ENCODE peak calls at places on chromosomes 13 and 19, in nine cellular contexts. U is CD8-positive, alpha-beta memory T cell; K is neural progenitor cell; R is body of pancreas; F is HL-60; N is OCI-LY7; Q is lower lobe of right lung; H is kidney; W is upper lobe of right lung. G is an unnamed sample.

GRCh38 chr13:51148952-51149573 is 38.0 kb upstream of the C13orf42 start:
- DNase-seq in H (no peak), U (no peak), R (peak), N (peak), Q (no peak), F (no peak), W (no peak), K (peak), G (peak)

GRCh38 chr19:47703301-47703700 is 9.9 kb upstream of the EHD2 start:
- DNase-seq in K (no peak), H (no peak), W (no peak), U (no peak), R (no peak), F (no peak), Q (no peak), N (no peak), G (no peak)

GRCh38 chr19:1266818-1267440 is 2.2 kb upstream of the CIRBP start:
- DNase-seq in Q (peak), K (peak), H (peak), W (peak), U (peak), F (peak), N (peak), R (peak), G (no peak)

GRCh38 chr19:40225440-40226305 is 816 bp downstream of the CCNP start:
- DNase-seq in H (no peak), N (no peak), W (no peak), U (no peak), K (no peak), R (no peak), Q (no peak), F (no peak), G (no peak)

GRCh38 chr13:113646921-113647340 is 11.1 kb downstream of the ATP4B start:
- DNase-seq in H (peak), Q (peak), W (peak), R (no peak), K (no peak), U (peak), F (no peak), N (no peak), G (no peak)

GRCh38 chr13:30616927-30617314 is 799 bp upstream of the USPL1 start:
- DNase-seq in Q (peak), N (peak), U (peak), K (peak), F (peak), W (no peak), R (peak), H (no peak), G (peak)

GRCh38 chr13:21668665-21669599 is 1.9 kb upstream of the FGF9 start:
- DNase-seq in W (peak), F (no peak), K (peak), R (peak), U (peak), N (peak), H (peak), Q (no peak), G (no peak)

GRCh38 chr13:63636231-63636993 is 2220.8 kb upstream of the PCDH20 start:
- DNase-seq in Q (no peak), F (no peak), U (no peak), N (no peak), K (no peak), W (no peak), H (no peak), R (no peak), G (no peak)

GRCh38 chr19:54209748-54210494 is 9.3 kb downstream of the RPS9 start:
- DNase-seq in W (peak), K (no peak), F (peak), N (no peak), Q (peak), H (peak), R (peak), U (peak), G (peak)

DNA sequence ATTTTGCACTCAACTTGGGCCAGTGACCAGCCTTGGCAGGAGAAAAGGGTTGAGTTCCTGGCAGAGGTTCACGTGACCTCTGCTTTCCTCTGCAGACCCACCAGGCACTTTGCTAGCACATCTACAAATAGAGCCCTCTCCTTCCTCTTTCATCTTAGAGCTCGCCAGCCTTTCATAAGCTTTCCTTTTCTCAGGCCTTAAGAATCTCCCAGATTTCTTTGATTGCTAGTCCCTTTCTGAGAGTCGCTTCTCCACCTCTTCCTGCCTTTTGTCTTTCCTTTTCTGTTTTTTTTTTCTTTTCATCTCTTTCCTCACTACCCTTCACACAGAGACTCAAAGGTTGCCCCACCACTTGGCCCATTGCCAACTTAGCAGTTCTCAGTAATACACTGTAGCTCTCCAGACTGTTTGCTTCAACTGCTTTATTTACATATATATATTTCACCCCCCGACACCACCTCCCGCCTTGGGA is 375.7 kb upstream of the SPRY2 start:
- DNase-seq in Q (no peak), H (no peak), N (no peak), W (peak), K (no peak), U (peak), F (peak), R (no peak), G (no peak)
- H3K27ac ChIP-seq in Q (no peak), H (no peak), N (no peak), W (no peak), K (no peak), U (no peak), F (no peak), R (no peak), G (no peak)

GRCh38 chr19:49579947-49580263 is 451 bp downstream of the NOSIP start:
- DNase-seq in F (no peak), N (peak), K (no peak), U (no peak), R (no peak), Q (no peak), H (no peak), W (no peak), G (no peak)

GRCh38 chr19:49583239-49583638 is 2.1 kb downstream of the PRRG2 start:
- DNase-seq in R (no peak), F (no peak), Q (no peak), H (no peak), K (no peak), U (no peak), W (no peak), N (no peak), G (no peak)

GRCh38 chr19:49579193-49579592 is 1.2 kb downstream of the NOSIP start:
- DNase-seq in K (no peak), Q (no peak), F (no peak), U (no peak), R (no peak), N (no peak), W (no peak), H (no peak), G (no peak)

GRCh38 chr19:49580264-49581006 is at the start of gene NOSIP:
- DNase-seq in N (peak), H (peak), U (peak), F (peak), W (peak), R (peak), K (peak), Q (peak), G (peak)

GRCh38 chr19:49581007-49581508 is at the start of gene PRRG2:
- DNase-seq in R (peak), W (peak), K (no peak), N (no peak), U (no peak), H (peak), Q (peak), F (no peak), G (peak)
- H3K27ac ChIP-seq in R (peak), W (peak), K (no peak), N (peak), U (peak), H (peak), Q (peak), F (peak), G (peak)

DNA sequence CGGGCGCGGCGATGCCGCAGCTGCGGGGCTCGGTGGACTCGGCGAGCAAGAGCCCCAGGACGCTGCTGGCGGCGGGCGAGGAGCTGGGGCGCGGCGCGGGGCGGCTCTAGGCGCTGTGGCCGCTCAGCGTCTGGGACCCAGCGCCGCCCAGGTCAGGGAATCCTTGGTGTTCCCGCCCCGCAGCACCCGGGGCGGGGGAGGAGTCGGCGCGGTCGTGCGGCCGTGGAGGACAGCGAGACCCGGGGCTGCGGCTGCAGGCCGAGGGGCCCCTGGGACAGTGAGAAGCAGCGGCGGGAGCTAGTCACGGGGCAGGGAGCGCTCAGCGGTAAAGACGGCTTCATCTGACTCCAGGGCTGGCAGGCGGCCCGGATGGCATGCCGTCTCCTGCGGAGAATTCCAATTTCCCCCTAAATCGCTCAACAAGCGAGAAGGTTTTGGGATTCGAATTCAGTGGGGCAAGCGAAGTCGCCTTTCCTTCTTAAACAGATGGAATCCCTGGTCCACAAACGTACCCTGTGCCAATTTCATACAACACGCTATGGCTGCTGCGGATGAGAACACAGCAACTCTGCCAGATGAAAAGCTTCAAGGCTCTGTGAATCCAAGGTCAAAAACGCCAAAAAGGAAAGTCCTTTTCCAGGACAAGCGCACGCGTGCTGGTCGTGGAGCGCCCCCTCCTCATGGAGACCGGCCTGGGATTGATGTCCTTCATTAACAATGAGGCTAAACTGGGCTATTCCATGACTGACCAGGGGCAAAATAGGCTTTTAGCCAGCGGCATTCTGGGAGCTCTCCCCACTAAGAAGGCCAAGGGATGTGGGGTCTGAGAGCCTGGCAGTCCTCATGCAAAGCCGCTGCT is 4.2 kb upstream of the ZSCAN4 start:
- DNase-seq in U (no peak), H (peak), F (no peak), K (peak), R (peak), W (peak), Q (peak), N (no peak), G (no peak)
- H3K27ac ChIP-seq in U (no peak), H (no peak), F (no peak), K (no peak), R (peak), W (peak), Q (peak), N (no peak), G (no peak)

DNA sequence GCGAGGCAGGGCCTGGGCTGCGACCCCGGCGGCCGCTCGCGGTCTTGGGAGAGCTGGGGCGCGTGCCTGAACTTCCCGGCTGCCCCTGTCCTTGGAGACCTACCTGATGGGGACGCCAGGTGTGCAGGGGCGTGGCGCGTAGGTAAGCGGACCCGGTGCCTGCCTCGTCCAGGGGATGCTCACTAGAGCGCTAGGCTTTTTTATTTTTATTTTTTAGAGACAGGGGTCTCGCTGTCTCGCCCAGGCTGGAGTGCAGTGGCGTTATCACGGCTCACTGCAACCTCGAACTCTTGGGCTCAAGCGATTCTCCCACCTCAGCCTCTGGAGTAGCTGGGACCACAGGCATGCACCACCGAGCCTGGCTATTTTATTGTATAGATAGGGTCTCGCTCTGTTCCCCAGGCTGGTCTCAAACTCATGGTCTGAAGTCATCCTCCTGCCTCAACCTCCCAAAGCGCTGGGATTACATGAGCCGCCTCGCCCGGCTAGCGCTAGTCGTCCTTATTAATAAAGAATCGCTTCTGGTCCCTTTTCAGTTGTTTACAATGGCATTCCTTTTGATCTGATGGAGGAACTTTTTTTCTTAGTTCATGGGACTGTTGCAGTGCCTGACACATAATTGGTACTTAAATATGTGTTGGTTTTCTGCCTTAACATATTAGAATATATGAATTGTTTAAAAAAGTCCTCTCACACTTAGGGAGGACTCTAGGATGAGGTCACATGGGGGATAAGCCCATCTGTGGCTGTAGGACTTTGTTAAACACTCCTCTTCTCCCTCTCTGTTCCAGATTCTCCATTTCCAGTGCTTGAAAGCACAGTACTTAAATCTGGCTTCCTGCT is 812 bp downstream of the DPY19L3 start:
- DNase-seq in W (no peak), Q (no peak), F (no peak), U (no peak), N (no peak), R (no peak), K (peak), H (no peak), G (peak)
- H3K27ac ChIP-seq in W (peak), Q (peak), F (peak), U (peak), N (peak), R (peak), K (no peak), H (peak), G (no peak)